ENCODE peak calls at places on chromosomes 12 and 14, in five cellular contexts. One of them, this sample, is unnamed.

GRCh38 chr12:15435597-15435996 is 113.3 kb downstream of the PTPRO start:
- DNase-seq in lower lobe of right lung: no peak
- DNase-seq in astrocyte of the cerebellum: peak; percentile 12
- DNase-seq in endodermal cell: no peak
- DNase-seq in adipocyte: peak; percentile 9
- DNase-seq in this sample: peak; percentile 40

GRCh38 chr14:75223664-75224154 is 47.3 kb upstream of the TMED10 start:
- DNase-seq in astrocyte of the cerebellum: no peak
- DNase-seq in lower lobe of right lung: peak; percentile 66
- DNase-seq in adipocyte: peak; percentile 62
- DNase-seq in endodermal cell: peak; percentile 85
- DNase-seq in this sample: no peak

GRCh38 chr14:61438860-61439765 is 117.7 kb downstream of the PRKCH start:
- DNase-seq in endodermal cell: peak; percentile 76
- DNase-seq in adipocyte: peak; percentile 43
- DNase-seq in astrocyte of the cerebellum: peak; percentile 82
- DNase-seq in lower lobe of right lung: peak; percentile 71
- DNase-seq in this sample: peak; percentile 30

GRCh38 chr14:103576371-103577024 is 13.7 kb downstream of the COA8 start:
- DNase-seq in endodermal cell: peak; percentile 80
- DNase-seq in astrocyte of the cerebellum: peak; percentile 45
- DNase-seq in adipocyte: peak; percentile 96
- DNase-seq in lower lobe of right lung: peak; percentile 95
- DNase-seq in this sample: peak; percentile 85

GRCh38 chr12:110844551-110845395 is 2.0 kb upstream of the CCDC63 start:
- DNase-seq in lower lobe of right lung: no peak
- DNase-seq in astrocyte of the cerebellum: peak; percentile 11
- DNase-seq in endodermal cell: no peak
- DNase-seq in adipocyte: no peak
- DNase-seq in this sample: peak; percentile 25

GRCh38 chr14:101962503-101962874 is 1.9 kb upstream of the DYNC1H1 start:
- DNase-seq in endodermal cell: no peak
- DNase-seq in adipocyte: peak; percentile 92
- DNase-seq in astrocyte of the cerebellum: peak; percentile 72
- DNase-seq in lower lobe of right lung: peak; percentile 72
- DNase-seq in this sample: peak; percentile 92

GRCh38 chr12:109726511-109727038 is 12.9 kb downstream of the FAM222A start:
- DNase-seq in adipocyte: no peak
- DNase-seq in endodermal cell: peak; percentile 48
- DNase-seq in astrocyte of the cerebellum: no peak
- DNase-seq in lower lobe of right lung: no peak
- DNase-seq in this sample: no peak

GRCh38 chr12:27236498-27236897 is 7.6 kb upstream of the STK38L start:
- DNase-seq in adipocyte: no peak
- DNase-seq in astrocyte of the cerebellum: no peak
- DNase-seq in endodermal cell: no peak
- DNase-seq in lower lobe of right lung: no peak
- DNase-seq in this sample: peak; percentile 51

GRCh38 chr12:97960741-97961608 is 498.4 kb downstream of the RMST start:
- DNase-seq in astrocyte of the cerebellum: no peak
- DNase-seq in endodermal cell: peak; percentile 89
- DNase-seq in adipocyte: no peak
- DNase-seq in lower lobe of right lung: no peak
- DNase-seq in this sample: peak; percentile 43

GRCh38 chr14:96754162-96754844 is 42.9 kb upstream of the VRK1 start:
- DNase-seq in lower lobe of right lung: no peak
- DNase-seq in astrocyte of the cerebellum: no peak
- DNase-seq in adipocyte: no peak
- DNase-seq in endodermal cell: peak; percentile 52
- DNase-seq in this sample: no peak

DNA sequence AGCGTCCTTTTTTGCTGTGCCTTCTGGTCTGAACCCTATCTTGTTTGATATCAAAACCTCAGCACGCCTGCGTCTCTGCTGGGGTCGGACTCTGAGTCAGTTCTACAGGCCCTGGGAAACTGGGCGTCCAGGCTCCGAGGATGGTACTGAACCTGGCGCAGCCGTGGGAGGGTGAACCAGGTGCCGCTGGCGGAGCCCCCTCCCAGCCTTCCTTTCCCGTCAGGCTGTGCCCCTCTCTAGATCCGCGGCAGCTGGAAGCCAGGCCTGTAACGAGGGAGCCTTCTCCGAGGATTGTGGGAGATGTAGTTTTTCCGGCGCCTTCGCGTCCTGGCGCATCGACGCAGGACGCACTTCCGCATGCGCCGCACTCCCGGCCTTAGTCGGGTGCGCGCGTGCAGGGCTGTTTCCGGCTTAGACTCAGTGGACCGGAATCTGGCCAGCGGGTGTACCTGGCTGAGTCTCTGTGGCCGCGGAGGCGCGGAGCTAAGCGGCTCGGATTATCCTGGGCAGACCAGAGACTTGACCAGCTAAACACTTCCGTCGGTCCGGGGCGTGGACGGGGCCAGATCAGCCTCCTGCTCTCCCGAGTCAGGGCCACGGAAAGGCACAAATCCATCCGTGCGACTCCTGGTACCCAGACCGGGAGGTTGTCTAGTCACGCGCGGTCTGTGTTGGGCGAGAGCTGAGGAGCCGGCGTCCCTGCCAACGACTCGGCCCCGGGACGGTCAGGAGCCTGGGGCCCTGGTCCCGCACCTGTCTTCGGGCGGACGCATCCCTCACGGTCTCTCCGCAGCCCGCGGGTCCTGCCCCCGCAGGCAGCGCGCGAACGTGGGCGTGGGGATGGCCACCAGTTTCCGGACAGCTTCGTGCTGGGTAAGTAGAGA is at the start of gene ZNF26:
- DNase-seq in endodermal cell: peak; percentile 98
- DNase-seq in adipocyte: peak; percentile 98
- DNase-seq in lower lobe of right lung: peak; percentile 94
- DNase-seq in astrocyte of the cerebellum: peak; percentile 79
- DNase-seq in this sample: peak; percentile 88
- H3K4me3 ChIP-seq in endodermal cell: peak within 1 kb of the TSS; percentile 97
- H3K4me3 ChIP-seq in adipocyte: peak within 1 kb of the TSS; percentile 92
- H3K4me3 ChIP-seq in lower lobe of right lung: peak within 1 kb of the TSS; percentile 98
- H3K4me3 ChIP-seq in astrocyte of the cerebellum: peak within 1 kb of the TSS; percentile 99
- H3K4me3 ChIP-seq in this sample: peak within 1 kb of the TSS; percentile 94

GRCh38 chr14:91232052-91232451 is 12.5 kb downstream of the GPR68 start:
- DNase-seq in endodermal cell: no peak
- DNase-seq in astrocyte of the cerebellum: no peak
- DNase-seq in adipocyte: no peak
- DNase-seq in lower lobe of right lung: no peak
- DNase-seq in this sample: no peak
- H3K4me3 ChIP-seq in endodermal cell: no peak overlapping the region
- H3K4me3 ChIP-seq in astrocyte of the cerebellum: no peak overlapping the region
- H3K4me3 ChIP-seq in adipocyte: no peak overlapping the region
- H3K4me3 ChIP-seq in lower lobe of right lung: no peak overlapping the region
- H3K4me3 ChIP-seq in this sample: no peak overlapping the region

DNA sequence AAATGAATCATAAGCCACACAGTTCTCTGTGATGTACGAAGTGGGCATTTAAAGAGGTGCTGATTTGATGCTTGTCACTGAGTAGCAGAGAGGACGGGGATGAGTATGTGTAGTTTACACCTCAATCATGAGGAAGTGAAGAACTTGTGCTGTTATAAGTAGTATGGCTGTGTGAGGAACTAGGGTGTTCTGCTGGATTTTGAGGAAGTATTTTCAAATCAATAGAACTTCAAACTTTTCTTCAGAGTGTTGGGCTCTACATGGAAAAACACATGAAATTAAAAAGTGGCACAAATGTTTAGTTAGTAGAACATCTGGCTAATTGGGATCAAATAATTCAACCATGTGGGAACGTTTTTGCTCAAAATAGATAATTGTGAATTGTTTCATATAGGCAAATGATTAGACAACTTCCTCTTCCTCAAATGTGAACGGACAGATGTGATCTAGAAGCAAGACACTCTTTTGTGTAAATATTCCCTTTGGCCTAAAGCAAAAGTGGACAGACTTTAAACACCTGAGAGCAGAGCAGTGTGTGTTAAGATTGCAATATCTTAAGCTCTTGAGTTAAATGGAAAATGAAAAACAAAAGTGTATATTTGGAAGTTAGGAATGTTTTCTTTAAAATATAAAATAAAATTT is 168.5 kb downstream of the NAV3 start:
- DNase-seq in astrocyte of the cerebellum: no peak
- DNase-seq in lower lobe of right lung: no peak
- DNase-seq in adipocyte: no peak
- DNase-seq in endodermal cell: no peak
- DNase-seq in this sample: no peak
- H3K4me3 ChIP-seq in astrocyte of the cerebellum: no peak overlapping the region
- H3K4me3 ChIP-seq in lower lobe of right lung: no peak overlapping the region
- H3K4me3 ChIP-seq in adipocyte: no peak overlapping the region
- H3K4me3 ChIP-seq in endodermal cell: no peak overlapping the region
- H3K4me3 ChIP-seq in this sample: no peak overlapping the region

DNA sequence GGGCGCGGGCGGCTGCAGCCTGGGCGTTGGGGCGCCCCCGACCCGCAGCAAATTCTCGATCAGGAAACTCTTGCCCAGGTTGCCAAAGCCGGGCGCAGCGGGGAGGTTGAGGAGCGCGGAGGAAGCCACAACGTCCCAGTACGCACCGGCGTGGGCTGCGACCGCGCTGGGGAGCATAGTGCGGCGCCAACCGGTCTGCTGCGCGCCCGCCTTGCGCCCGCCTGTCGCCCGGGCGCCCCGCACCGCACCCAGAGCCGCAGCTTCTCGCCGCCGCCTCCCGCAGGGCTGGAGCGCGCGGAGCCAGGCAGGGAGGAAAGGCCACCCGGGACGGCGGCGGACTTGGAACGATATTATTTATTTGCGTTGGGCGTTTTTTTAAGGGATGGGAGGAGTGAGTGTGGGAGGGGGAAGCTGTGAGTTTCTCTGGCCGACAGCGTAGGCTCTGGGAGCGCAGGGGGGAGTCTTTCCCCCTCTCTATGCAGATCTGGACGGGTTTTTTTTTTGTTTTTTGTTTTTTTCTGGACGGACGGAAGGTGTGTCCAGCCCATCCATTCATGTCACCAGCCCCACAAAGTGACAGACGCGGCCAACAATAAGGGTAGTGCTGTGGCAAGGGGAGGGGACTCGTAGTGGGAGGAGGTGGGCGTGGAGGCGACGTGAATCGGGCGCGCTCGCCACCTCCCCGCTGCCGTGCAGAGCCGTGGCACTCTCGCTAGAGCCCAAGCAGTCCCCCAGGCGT is at the start of gene DBX2:
- DNase-seq in astrocyte of the cerebellum: no peak
- DNase-seq in endodermal cell: no peak
- DNase-seq in lower lobe of right lung: peak; percentile 29
- DNase-seq in adipocyte: peak; percentile 24
- DNase-seq in this sample: no peak
- H3K4me3 ChIP-seq in astrocyte of the cerebellum: peak within 1 kb of the TSS; percentile 45
- H3K4me3 ChIP-seq in endodermal cell: peak within 1 kb of the TSS; percentile 86
- H3K4me3 ChIP-seq in lower lobe of right lung: peak within 1 kb of the TSS; percentile 17
- H3K4me3 ChIP-seq in adipocyte: peak within 1 kb of the TSS; percentile 85
- H3K4me3 ChIP-seq in this sample: peak within 1 kb of the TSS; percentile 34